ENCODE peak calls at places on chromosome 4, in five cellular contexts. N, M, S, R and J are unnamed samples.
A peak's percentile ranks its signal among the peaks of the same experiment; 100 is the strongest.

GRCh38 chr4:16056681-16057400 is 27.0 kb downstream of the PROM1 start:
- DNase-seq in S (no peak), R (no peak), M (no peak), N (no peak), J (peak; percentile 50)

GRCh38 chr4:186029731-186030421 is 39.1 kb upstream of the TLR3 start:
- DNase-seq in R (no peak), M (peak; percentile 16), S (peak; percentile 60), N (no peak), J (peak; percentile 63)

GRCh38 chr4:87005690-87006461 is 71.1 kb downstream of the AFF1 start:
- DNase-seq in M (peak; percentile 64), R (no peak), S (peak; percentile 25), N (no peak), J (no peak)

GRCh38 chr4:179607003-179607402 is 2164.8 kb upstream of the AGA start:
- DNase-seq in N (no peak), R (no peak), M (no peak), S (no peak), J (no peak)

GRCh38 chr4:88219099-88219498 is 60.7 kb upstream of the ABCG2 start:
- DNase-seq in N (peak; percentile 41), S (peak; percentile 57), M (peak; percentile 38), R (peak; percentile 33), J (peak; percentile 61)

GRCh38 chr4:143402776-143403550 is 66.3 kb downstream of the GAB1 start:
- DNase-seq in R (no peak), S (no peak), M (no peak), N (peak; percentile 22), J (peak; percentile 66)

GRCh38 chr4:99149620-99150019 is 5.5 kb upstream of the ADH4 start:
- DNase-seq in M (no peak), S (no peak), N (no peak), R (no peak), J (no peak)

GRCh38 chr4:153764611-153765368 is 5.0 kb upstream of the RNF175 start:
- DNase-seq in M (no peak), R (no peak), N (no peak), S (no peak), J (peak; percentile 45)

GRCh38 chr4:97395980-97396562 is 747.2 kb downstream of the STPG2 start:
- DNase-seq in S (no peak), M (no peak), R (no peak), N (no peak), J (no peak)

GRCh38 chr4:650951-651883 is 22.9 kb downstream of the ATP5ME start:
- DNase-seq in N (no peak), R (no peak), S (no peak), M (no peak), J (peak; percentile 45)

GRCh38 chr4:113635739-113636437 is 125.7 kb downstream of the CAMK2D start:
- DNase-seq in N (peak; percentile 14), M (no peak), R (no peak), S (peak; percentile 85), J (peak; percentile 81)

GRCh38 chr4:184383497-184384055 is 90.8 kb downstream of the IRF2 start:
- DNase-seq in R (no peak), N (peak; percentile 89), S (peak; percentile 96), M (no peak), J (peak; percentile 84)

GRCh38 chr4:142509881-142510280 is 336.2 kb downstream of the INPP4B start:
- DNase-seq in M (no peak), R (no peak), S (no peak), N (no peak), J (no peak)

GRCh38 chr4:98828801-98829200 is 100.1 kb downstream of the EIF4E start:
- DNase-seq in M (no peak), N (peak; percentile 59), S (peak; percentile 25), R (no peak), J (no peak)

GRCh38 chr4:67714248-67714583 is 13.3 kb upstream of the UBA6 start:
- DNase-seq in R (no peak), S (no peak), N (peak; percentile 69), M (no peak), J (no peak)

GRCh38 chr4:33494150-33494549 is 2750.2 kb downstream of the ARAP2 start:
- DNase-seq in M (no peak), N (peak; percentile 5), S (no peak), R (no peak), J (peak; percentile 1)

GRCh38 chr4:183312841-183313240 is 7.2 kb downstream of the CLDN22 start:
- DNase-seq in N (no peak), M (no peak), R (no peak), S (no peak), J (no peak)

GRCh38 chr4:60216752-60217151 is 983.4 kb upstream of the ADGRL3 start:
- DNase-seq in S (peak; percentile 19), M (no peak), R (no peak), N (no peak), J (peak; percentile 1)

GRCh38 chr4:122139139-122139538 is 13.0 kb upstream of the BLTP1 start:
- DNase-seq in R (no peak), S (no peak), M (no peak), N (no peak), J (no peak)

GRCh38 chr4:143344011-143344410 is 7.3 kb downstream of the GAB1 start:
- DNase-seq in S (no peak), M (no peak), R (no peak), N (peak; percentile 29), J (no peak)

GRCh38 chr4:114615435-114615834 is 16.8 kb downstream of the UGT8 start:
- DNase-seq in N (no peak), M (no peak), S (no peak), R (no peak), J (no peak)